ENCODE peak calls at places on chromosomes 11 and 22, in nine cellular contexts. One of them, this sample, is unnamed.
A peak's percentile ranks its signal among the peaks of the same experiment; 100 is the strongest.

GRCh38 chr22:30754971-30755759 is 60.5 kb downstream of the OSBP2 start:
- DNase-seq in brain microvascular endothelial cell: peak; percentile 64
- DNase-seq in NCI-H2171: peak; percentile 47
- DNase-seq in stimulated activated CD8-positive, alpha-beta memory T cell treated with anti-CD3 and anti-CD28 coated beads, Interleukin-12 subunit alpha, Interleukin-12 subunit beta, amount 100 ng/mL, for 4 hours: peak; percentile 8
- DNase-seq in HT1080: peak; percentile 75
- DNase-seq in lower leg skin: no peak
- DNase-seq in HCEC 1CT: peak; percentile 77
- DNase-seq in AG10803: peak; percentile 84
- DNase-seq in activated gamma-delta T cell treated with Interleukin-2 at 50 U/mL for 16 hours: peak; percentile 24
- DNase-seq in this sample: peak; percentile 7

GRCh38 chr11:17298302-17298701 is 21.8 kb downstream of the NUCB2 start:
- DNase-seq in lower leg skin: no peak
- DNase-seq in brain microvascular endothelial cell: no peak
- DNase-seq in stimulated activated CD8-positive, alpha-beta memory T cell treated with anti-CD3 and anti-CD28 coated beads, Interleukin-12 subunit alpha, Interleukin-12 subunit beta, amount 100 ng/mL, for 4 hours: no peak
- DNase-seq in NCI-H2171: no peak
- DNase-seq in activated gamma-delta T cell treated with Interleukin-2 at 50 U/mL for 16 hours: no peak
- DNase-seq in HCEC 1CT: no peak
- DNase-seq in HT1080: peak; percentile 21
- DNase-seq in AG10803: no peak
- DNase-seq in this sample: no peak

GRCh38 chr11:85170184-85170583 is 457.0 kb downstream of the DLG2 start:
- DNase-seq in AG10803: peak; percentile 2
- DNase-seq in lower leg skin: no peak
- DNase-seq in HT1080: peak; percentile 83
- DNase-seq in stimulated activated CD8-positive, alpha-beta memory T cell treated with anti-CD3 and anti-CD28 coated beads, Interleukin-12 subunit alpha, Interleukin-12 subunit beta, amount 100 ng/mL, for 4 hours: no peak
- DNase-seq in NCI-H2171: no peak
- DNase-seq in HCEC 1CT: peak; percentile 72
- DNase-seq in brain microvascular endothelial cell: peak; percentile 33
- DNase-seq in activated gamma-delta T cell treated with Interleukin-2 at 50 U/mL for 16 hours: no peak
- DNase-seq in this sample: no peak

GRCh38 chr11:5831196-5831829 is 10.4 kb downstream of the OR52E6 start:
- DNase-seq in stimulated activated CD8-positive, alpha-beta memory T cell treated with anti-CD3 and anti-CD28 coated beads, Interleukin-12 subunit alpha, Interleukin-12 subunit beta, amount 100 ng/mL, for 4 hours: no peak
- DNase-seq in NCI-H2171: no peak
- DNase-seq in HCEC 1CT: no peak
- DNase-seq in activated gamma-delta T cell treated with Interleukin-2 at 50 U/mL for 16 hours: no peak
- DNase-seq in AG10803: no peak
- DNase-seq in brain microvascular endothelial cell: no peak
- DNase-seq in lower leg skin: no peak
- DNase-seq in HT1080: no peak
- DNase-seq in this sample: peak; percentile 60

GRCh38 chr11:47130541-47130940 is 46.1 kb downstream of the ARFGAP2 start:
- DNase-seq in brain microvascular endothelial cell: no peak
- DNase-seq in HCEC 1CT: no peak
- DNase-seq in AG10803: no peak
- DNase-seq in stimulated activated CD8-positive, alpha-beta memory T cell treated with anti-CD3 and anti-CD28 coated beads, Interleukin-12 subunit alpha, Interleukin-12 subunit beta, amount 100 ng/mL, for 4 hours: no peak
- DNase-seq in NCI-H2171: no peak
- DNase-seq in activated gamma-delta T cell treated with Interleukin-2 at 50 U/mL for 16 hours: no peak
- DNase-seq in HT1080: no peak
- DNase-seq in lower leg skin: peak; percentile 34
- DNase-seq in this sample: no peak

GRCh38 chr11:48094643-48095339 is 114.4 kb downstream of the PTPRJ start:
- DNase-seq in lower leg skin: no peak
- DNase-seq in brain microvascular endothelial cell: no peak
- DNase-seq in HT1080: no peak
- DNase-seq in HCEC 1CT: no peak
- DNase-seq in stimulated activated CD8-positive, alpha-beta memory T cell treated with anti-CD3 and anti-CD28 coated beads, Interleukin-12 subunit alpha, Interleukin-12 subunit beta, amount 100 ng/mL, for 4 hours: no peak
- DNase-seq in NCI-H2171: no peak
- DNase-seq in AG10803: no peak
- DNase-seq in activated gamma-delta T cell treated with Interleukin-2 at 50 U/mL for 16 hours: no peak
- DNase-seq in this sample: no peak

GRCh38 chr11:83282084-83282716 is 4.0 kb downstream of the CCDC90B start:
- DNase-seq in activated gamma-delta T cell treated with Interleukin-2 at 50 U/mL for 16 hours: no peak
- DNase-seq in stimulated activated CD8-positive, alpha-beta memory T cell treated with anti-CD3 and anti-CD28 coated beads, Interleukin-12 subunit alpha, Interleukin-12 subunit beta, amount 100 ng/mL, for 4 hours: no peak
- DNase-seq in HT1080: no peak
- DNase-seq in NCI-H2171: no peak
- DNase-seq in brain microvascular endothelial cell: no peak
- DNase-seq in HCEC 1CT: no peak
- DNase-seq in AG10803: peak; percentile 45
- DNase-seq in lower leg skin: no peak
- DNase-seq in this sample: no peak

GRCh38 chr11:65557280-65558001 is 718 bp downstream of the LTBP3 start:
- DNase-seq in HT1080: no peak
- DNase-seq in stimulated activated CD8-positive, alpha-beta memory T cell treated with anti-CD3 and anti-CD28 coated beads, Interleukin-12 subunit alpha, Interleukin-12 subunit beta, amount 100 ng/mL, for 4 hours: no peak
- DNase-seq in activated gamma-delta T cell treated with Interleukin-2 at 50 U/mL for 16 hours: no peak
- DNase-seq in NCI-H2171: no peak
- DNase-seq in lower leg skin: no peak
- DNase-seq in brain microvascular endothelial cell: no peak
- DNase-seq in HCEC 1CT: no peak
- DNase-seq in AG10803: no peak
- DNase-seq in this sample: no peak

GRCh38 chr11:85961930-85962363 is 106.8 kb downstream of the CCDC83 start:
- DNase-seq in brain microvascular endothelial cell: peak; percentile 31
- DNase-seq in NCI-H2171: peak; percentile 100
- DNase-seq in AG10803: no peak
- DNase-seq in HT1080: no peak
- DNase-seq in activated gamma-delta T cell treated with Interleukin-2 at 50 U/mL for 16 hours: no peak
- DNase-seq in stimulated activated CD8-positive, alpha-beta memory T cell treated with anti-CD3 and anti-CD28 coated beads, Interleukin-12 subunit alpha, Interleukin-12 subunit beta, amount 100 ng/mL, for 4 hours: no peak
- DNase-seq in lower leg skin: no peak
- DNase-seq in HCEC 1CT: no peak
- DNase-seq in this sample: no peak

GRCh38 chr22:20237480-20238440 is 30.4 kb downstream of the RTN4R start:
- DNase-seq in HCEC 1CT: no peak
- DNase-seq in brain microvascular endothelial cell: no peak
- DNase-seq in activated gamma-delta T cell treated with Interleukin-2 at 50 U/mL for 16 hours: peak; percentile 53
- DNase-seq in AG10803: no peak
- DNase-seq in stimulated activated CD8-positive, alpha-beta memory T cell treated with anti-CD3 and anti-CD28 coated beads, Interleukin-12 subunit alpha, Interleukin-12 subunit beta, amount 100 ng/mL, for 4 hours: no peak
- DNase-seq in NCI-H2171: no peak
- DNase-seq in lower leg skin: no peak
- DNase-seq in HT1080: no peak
- DNase-seq in this sample: no peak

This sample was measured in NCI-H226.